ENCODE peak calls at places on chromosomes 5 and 9, in six cellular contexts. One of them, this sample, is unnamed.

GRCh38 chr5:55599148-55600050 is 64.6 kb upstream of the PLPP1 start:
- DNase-seq in HCT116: no peak
- DNase-seq in A549: no peak
- DNase-seq in HepG2: no peak
- DNase-seq in SK-N-SH: no peak
- DNase-seq in GM12878: no peak
- DNase-seq in this sample: no peak

GRCh38 chr9:82035332-82035731 is 46.8 kb downstream of the SPATA31D1 start:
- DNase-seq in HCT116: no peak
- DNase-seq in A549: no peak
- DNase-seq in HepG2: no peak
- DNase-seq in SK-N-SH: no peak
- DNase-seq in GM12878: no peak
- DNase-seq in this sample: no peak

GRCh38 chr9:124602204-124602603 is 95.0 kb upstream of the NR5A1 start:
- DNase-seq in GM12878: no peak
- DNase-seq in HepG2: peak
- DNase-seq in A549: peak
- DNase-seq in SK-N-SH: no peak
- DNase-seq in HCT116: no peak
- DNase-seq in this sample: no peak

GRCh38 chr9:89639367-89639795 is 34.6 kb downstream of the GADD45G start:
- DNase-seq in SK-N-SH: no peak
- DNase-seq in HCT116: no peak
- DNase-seq in HepG2: no peak
- DNase-seq in GM12878: no peak
- DNase-seq in A549: no peak
- DNase-seq in this sample: no peak

GRCh38 chr5:142006363-142007236 is 6.2 kb downstream of the GNPDA1 start:
- DNase-seq in HCT116: no peak
- DNase-seq in SK-N-SH: no peak
- DNase-seq in A549: no peak
- DNase-seq in GM12878: no peak
- DNase-seq in HepG2: no peak
- DNase-seq in this sample: peak

GRCh38 chr9:2479056-2479565 is 142.5 kb upstream of the VLDLR start:
- DNase-seq in SK-N-SH: peak
- DNase-seq in A549: no peak
- DNase-seq in HepG2: no peak
- DNase-seq in HCT116: no peak
- DNase-seq in GM12878: no peak
- DNase-seq in this sample: no peak

GRCh38 chr9:87816041-87816440 is 66.6 kb upstream of the SPATA31E1 start:
- DNase-seq in HepG2: no peak
- DNase-seq in SK-N-SH: no peak
- DNase-seq in GM12878: no peak
- DNase-seq in HCT116: no peak
- DNase-seq in A549: no peak
- DNase-seq in this sample: no peak

GRCh38 chr9:2634158-2634557 is 12.6 kb downstream of the VLDLR start:
- DNase-seq in GM12878: no peak
- DNase-seq in HCT116: no peak
- DNase-seq in A549: no peak
- DNase-seq in SK-N-SH: no peak
- DNase-seq in HepG2: no peak
- DNase-seq in this sample: no peak

GRCh38 chr5:16854351-16854750 is 81.7 kb downstream of the MYO10 start:
- DNase-seq in HCT116: no peak
- DNase-seq in GM12878: no peak
- DNase-seq in SK-N-SH: no peak
- DNase-seq in A549: no peak
- DNase-seq in HepG2: no peak
- DNase-seq in this sample: no peak

GRCh38 chr9:92617951-92618510 is 51.9 kb downstream of the IPPK start:
- DNase-seq in HCT116: no peak
- DNase-seq in HepG2: no peak
- DNase-seq in SK-N-SH: no peak
- DNase-seq in GM12878: no peak
- DNase-seq in A549: no peak
- DNase-seq in this sample: no peak

GRCh38 chr9:89505795-89506385 is 8.0 kb upstream of the SEMA4D start:
- DNase-seq in GM12878: no peak
- DNase-seq in SK-N-SH: no peak
- DNase-seq in A549: no peak
- DNase-seq in HepG2: no peak
- DNase-seq in HCT116: no peak
- DNase-seq in this sample: no peak

GRCh38 chr5:153670081-153670480 is 179.6 kb downstream of the GRIA1 start:
- DNase-seq in GM12878: no peak
- DNase-seq in A549: no peak
- DNase-seq in HepG2: no peak
- DNase-seq in SK-N-SH: no peak
- DNase-seq in HCT116: no peak
- DNase-seq in this sample: no peak

GRCh38 chr9:21316860-21317259 is 11.7 kb upstream of the IFNA5 start:
- DNase-seq in A549: peak
- DNase-seq in SK-N-SH: no peak
- DNase-seq in HepG2: peak
- DNase-seq in GM12878: no peak
- DNase-seq in HCT116: no peak
- DNase-seq in this sample: no peak

GRCh38 chr5:176183321-176184074 is 54.7 kb upstream of the SIMC1 start:
- DNase-seq in GM12878: no peak
- DNase-seq in HepG2: no peak
- DNase-seq in HCT116: no peak
- DNase-seq in SK-N-SH: no peak
- DNase-seq in A549: no peak
- DNase-seq in this sample: no peak

GRCh38 chr9:91486699-91487497 is 63.3 kb upstream of the NFIL3 start:
- DNase-seq in HCT116: no peak
- DNase-seq in HepG2: no peak
- DNase-seq in A549: no peak
- DNase-seq in GM12878: no peak
- DNase-seq in SK-N-SH: no peak
- DNase-seq in this sample: no peak

GRCh38 chr5:980941-981340 is 27.7 kb upstream of the NKD2 start:
- DNase-seq in HepG2: no peak
- DNase-seq in A549: no peak
- DNase-seq in GM12878: no peak
- DNase-seq in SK-N-SH: no peak
- DNase-seq in HCT116: no peak
- DNase-seq in this sample: no peak

GRCh38 chr5:9927521-9927997 is 297.4 kb upstream of the TAS2R1 start:
- DNase-seq in GM12878: no peak
- DNase-seq in HepG2: no peak
- DNase-seq in A549: no peak
- DNase-seq in SK-N-SH: no peak
- DNase-seq in HCT116: no peak
- DNase-seq in this sample: no peak

GRCh38 chr5:172426086-172426485 is 28.2 kb downstream of the SH3PXD2B start:
- DNase-seq in GM12878: no peak
- DNase-seq in SK-N-SH: no peak
- DNase-seq in A549: no peak
- DNase-seq in HCT116: no peak
- DNase-seq in HepG2: no peak
- DNase-seq in this sample: no peak

GRCh38 chr5:68446487-68446894 is 230.9 kb downstream of the PIK3R1 start:
- DNase-seq in HCT116: no peak
- DNase-seq in HepG2: no peak
- DNase-seq in A549: no peak
- DNase-seq in GM12878: peak
- DNase-seq in SK-N-SH: no peak
- DNase-seq in this sample: no peak

GRCh38 chr5:10792336-10792735 is 31.3 kb upstream of the DAP start:
- DNase-seq in SK-N-SH: no peak
- DNase-seq in HCT116: no peak
- DNase-seq in HepG2: no peak
- DNase-seq in A549: no peak
- DNase-seq in GM12878: no peak
- DNase-seq in this sample: no peak

GRCh38 chr5:74391410-74391809 is 249.1 kb downstream of the ENC1 start:
- DNase-seq in SK-N-SH: no peak
- DNase-seq in A549: no peak
- DNase-seq in HepG2: peak
- DNase-seq in HCT116: no peak
- DNase-seq in GM12878: no peak
- DNase-seq in this sample: no peak

GRCh38 chr5:80238778-80239679 is 16.8 kb downstream of the SERINC5 start:
- DNase-seq in GM12878: no peak
- DNase-seq in SK-N-SH: peak
- DNase-seq in A549: no peak
- DNase-seq in HCT116: no peak
- DNase-seq in HepG2: no peak
- DNase-seq in this sample: no peak

GRCh38 chr5:56693220-56693579 is 122.1 kb upstream of the MAP3K1 start:
- DNase-seq in GM12878: no peak
- DNase-seq in SK-N-SH: no peak
- DNase-seq in A549: no peak
- DNase-seq in HepG2: no peak
- DNase-seq in HCT116: no peak
- DNase-seq in this sample: no peak

GRCh38 chr9:121294866-121295661 is 27.1 kb downstream of the GSN start:
- DNase-seq in HCT116: no peak
- DNase-seq in GM12878: no peak
- DNase-seq in A549: no peak
- DNase-seq in SK-N-SH: no peak
- DNase-seq in HepG2: peak
- DNase-seq in this sample: no peak

GRCh38 chr9:84862786-84863185 is 193.3 kb downstream of the NTRK2 start:
- DNase-seq in A549: peak
- DNase-seq in SK-N-SH: no peak
- DNase-seq in HCT116: no peak
- DNase-seq in GM12878: no peak
- DNase-seq in HepG2: no peak
- DNase-seq in this sample: no peak

GRCh38 chr5:171484460-171484899 is 65.0 kb downstream of the FGF18 start:
- DNase-seq in SK-N-SH: peak
- DNase-seq in HCT116: peak
- DNase-seq in HepG2: no peak
- DNase-seq in GM12878: no peak
- DNase-seq in A549: peak
- DNase-seq in this sample: peak

GRCh38 chr9:94952553-94953373 is 226.3 kb downstream of the AOPEP start:
- DNase-seq in A549: no peak
- DNase-seq in SK-N-SH: no peak
- DNase-seq in HepG2: no peak
- DNase-seq in GM12878: peak
- DNase-seq in HCT116: no peak
- DNase-seq in this sample: no peak

DNA sequence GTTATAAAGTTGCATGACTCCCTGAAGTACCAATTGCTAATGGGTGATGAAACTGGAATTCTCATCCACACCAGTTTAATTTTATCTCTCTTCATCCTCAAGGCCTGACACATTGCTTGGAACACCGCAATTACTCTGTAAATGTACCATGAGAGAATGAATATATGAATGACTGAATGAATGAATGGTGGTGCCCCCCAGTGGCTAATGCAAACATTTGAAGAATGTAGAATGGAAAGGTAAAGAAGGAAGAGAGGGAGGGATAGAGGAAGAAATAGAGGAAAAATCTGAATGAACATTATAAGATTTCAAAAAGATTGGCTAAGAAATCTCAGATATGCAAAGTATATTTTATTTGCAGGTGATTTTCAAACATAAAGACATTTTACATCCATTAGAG is 13.1 kb downstream of the PAPPA start:
- DNase-seq in A549: no peak
- DNase-seq in HCT116: no peak
- DNase-seq in GM12878: no peak
- DNase-seq in SK-N-SH: no peak
- DNase-seq in HepG2: no peak
- DNase-seq in this sample: no peak
- TF ChIP-seq CTCF in A549: peak
- TF ChIP-seq CTCF in HCT116: peak
- TF ChIP-seq CTCF in GM12878: peak
- TF ChIP-seq CTCF in SK-N-SH: peak
- TF ChIP-seq CTCF in HepG2: no peak
- TF ChIP-seq CTCF in this sample: no peak

DNA sequence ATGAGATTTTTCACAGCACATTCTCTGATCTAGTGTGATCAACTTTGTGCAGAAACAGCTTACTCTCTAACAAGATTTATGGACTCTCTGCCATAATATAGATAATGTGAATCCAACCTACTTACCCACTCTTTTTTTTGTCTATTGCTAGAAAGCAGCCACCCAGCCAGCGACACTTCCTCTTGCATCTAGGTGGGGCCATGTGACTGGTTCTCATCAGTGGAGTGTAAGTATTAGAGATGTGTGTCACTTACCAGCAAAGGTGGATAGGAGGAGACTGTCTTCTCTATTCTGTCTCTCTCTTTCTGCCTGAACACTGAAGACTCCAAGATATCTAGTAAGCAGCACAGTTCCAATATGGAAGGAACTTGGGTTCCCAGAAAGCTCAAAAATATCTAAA is 174.8 kb downstream of the MCTP1 start:
- DNase-seq in HCT116: no peak
- DNase-seq in HepG2: no peak
- DNase-seq in GM12878: no peak
- DNase-seq in A549: no peak
- DNase-seq in SK-N-SH: no peak
- DNase-seq in this sample: no peak
- TF ChIP-seq REST in HCT116: no peak
- TF ChIP-seq REST in HepG2: no peak
- TF ChIP-seq REST in GM12878: no peak
- TF ChIP-seq REST in A549: no peak
- TF ChIP-seq REST in SK-N-SH: no peak
- TF ChIP-seq REST in this sample: no peak

GRCh38 chr9:106860731-106861584 is 2.0 kb upstream of the ZNF462 start:
- DNase-seq in A549: peak
- DNase-seq in SK-N-SH: peak
- DNase-seq in HCT116: no peak
- DNase-seq in HepG2: no peak
- DNase-seq in GM12878: no peak
- DNase-seq in this sample: no peak

GRCh38 chr9:106862946-106863740 is at the start of gene ZNF462:
- DNase-seq in GM12878: no peak
- DNase-seq in SK-N-SH: peak
- DNase-seq in HepG2: no peak
- DNase-seq in A549: peak
- DNase-seq in HCT116: no peak
- DNase-seq in this sample: no peak

GRCh38 chr9:106861585-106862114 is 1.3 kb upstream of the ZNF462 start:
- DNase-seq in HCT116: no peak
- DNase-seq in SK-N-SH: peak
- DNase-seq in GM12878: no peak
- DNase-seq in HepG2: no peak
- DNase-seq in A549: no peak
- DNase-seq in this sample: no peak

GRCh38 chr9:106859957-106860715 is 2.8 kb upstream of the ZNF462 start:
- DNase-seq in A549: peak
- DNase-seq in GM12878: no peak
- DNase-seq in HepG2: no peak
- DNase-seq in HCT116: peak
- DNase-seq in SK-N-SH: peak
- DNase-seq in this sample: no peak

GRCh38 chr9:106862115-106862945 is 636 bp upstream of the ZNF462 start:
- DNase-seq in A549: peak
- DNase-seq in SK-N-SH: peak
- DNase-seq in HepG2: no peak
- DNase-seq in HCT116: no peak
- DNase-seq in GM12878: no peak
- DNase-seq in this sample: no peak
- TF ChIP-seq CTCF in A549: peak
- TF ChIP-seq CTCF in SK-N-SH: peak
- TF ChIP-seq CTCF in HepG2: no peak
- TF ChIP-seq CTCF in HCT116: no peak
- TF ChIP-seq CTCF in GM12878: peak
- TF ChIP-seq CTCF in this sample: no peak

GRCh38 chr5:170403675-170404074 is 14.5 kb upstream of the KCNMB1 start:
- DNase-seq in HepG2: no peak
- DNase-seq in A549: no peak
- DNase-seq in HCT116: no peak
- DNase-seq in SK-N-SH: no peak
- DNase-seq in GM12878: no peak
- DNase-seq in this sample: peak
- TF ChIP-seq REST in HepG2: no peak
- TF ChIP-seq REST in A549: no peak
- TF ChIP-seq REST in HCT116: no peak
- TF ChIP-seq REST in SK-N-SH: no peak
- TF ChIP-seq REST in GM12878: no peak
- TF ChIP-seq REST in this sample: no peak

This sample was measured in HL-60.